ENCODE peak calls at places on chromosomes 4 and X, in ten cellular contexts. U, C, X, L, M, Y, S, N, D and F are unnamed samples.

GRCh38 chr4:118587116-118587869 is 97.9 kb upstream of the METTL14 start:
- DNase-seq in C (no peak), U (no peak), N (no peak), S (no peak), X (no peak), D (no peak), L (no peak), M (no peak), Y (no peak), F (no peak)

GRCh38 chr4:42397256-42397634 is at the start of gene SHISA3:
- DNase-seq in L (peak), S (no peak), X (no peak), C (no peak), M (peak), N (peak), D (no peak), U (peak), Y (peak), F (no peak)

GRCh38 chrX:6660567-6661252 is 125.8 kb upstream of the VCX3A start:
- DNase-seq in S (no peak), N (no peak), C (peak), D (no peak), X (no peak), U (no peak), M (no peak), L (no peak), Y (no peak), F (no peak)

GRCh38 chr4:80263541-80264351 is 2.7 kb upstream of the FGF5 start:
- DNase-seq in Y (no peak), X (no peak), D (no peak), M (peak), N (peak), C (no peak), U (no peak), L (no peak), S (no peak), F (no peak)

GRCh38 chrX:129748265-129748664 is 9.5 kb downstream of the XPNPEP2 start:
- DNase-seq in Y (no peak), X (no peak), D (no peak), S (no peak), C (no peak), N (no peak), U (peak), L (no peak), M (no peak), F (no peak)

GRCh38 chr4:118281611-118282442 is 71.0 kb downstream of the PRSS12 start:
- DNase-seq in L (no peak), S (no peak), C (no peak), Y (no peak), U (peak), D (no peak), N (peak), X (no peak), M (no peak), F (no peak)

GRCh38 chr4:123017636-123018390 is 95.4 kb upstream of the NUDT6 start:
- DNase-seq in L (no peak), D (no peak), U (peak), C (no peak), M (no peak), S (no peak), X (no peak), N (no peak), Y (no peak), F (no peak)

GRCh38 chr4:13988347-13989265 is 361.1 kb upstream of the BOD1L1 start:
- DNase-seq in Y (no peak), U (peak), M (no peak), S (no peak), N (no peak), C (no peak), X (no peak), D (no peak), L (no peak), F (peak)

GRCh38 chr4:81605278-81605677 is 133.6 kb upstream of the RASGEF1B start:
- DNase-seq in X (no peak), N (no peak), S (no peak), Y (no peak), M (no peak), L (peak), D (no peak), U (no peak), C (no peak), F (no peak)

GRCh38 chr4:139142980-139143379 is 34.0 kb downstream of the ELF2 start:
- DNase-seq in U (no peak), X (no peak), N (no peak), L (no peak), S (no peak), D (no peak), Y (no peak), M (no peak), C (no peak), F (no peak)

GRCh38 chr4:161583549-161583948 is 580.3 kb downstream of the FSTL5 start:
- DNase-seq in Y (no peak), S (no peak), U (no peak), D (no peak), L (no peak), X (no peak), C (no peak), N (no peak), M (no peak), F (no peak)

GRCh38 chr4:80180743-80181142 is 16.6 kb upstream of the PRDM8 start:
- DNase-seq in U (peak), X (no peak), N (no peak), Y (no peak), C (no peak), S (no peak), L (no peak), D (no peak), M (no peak), F (no peak)

GRCh38 chrX:3136161-3136961 is 95.1 kb downstream of the ARSF start:
- DNase-seq in X (no peak), C (no peak), D (no peak), Y (no peak), N (no peak), U (no peak), L (no peak), M (no peak), S (no peak), F (peak)

GRCh38 chr4:173124209-173124865 is 44.3 kb upstream of the GALNT7 start:
- DNase-seq in D (no peak), M (no peak), N (no peak), L (no peak), C (no peak), U (no peak), Y (no peak), X (no peak), S (no peak), F (no peak)